ENCODE peak calls at places on chromosomes 12 and 14, in eight cellular contexts. X, I, P, R, W, M, U and L are unnamed samples.

GRCh38 chr12:2754208-2754607 is 40.6 kb upstream of the FKBP4 start:
- DNase-seq in X (no peak), I (no peak), P (no peak), R (no peak), W (no peak), M (peak; percentile 29), U (no peak), L (no peak)

GRCh38 chr12:130868412-130868811 is 3.5 kb upstream of the RAN start:
- DNase-seq in X (no peak), I (no peak), P (no peak), R (no peak), W (no peak), M (no peak), U (no peak), L (no peak)

GRCh38 chr12:57176846-57177245 is 29.4 kb upstream of the LRP1-AS start:
- DNase-seq in X (no peak), I (no peak), P (no peak), R (no peak), W (no peak), M (no peak), U (no peak), L (no peak)

GRCh38 chr12:90280033-90280432 is 571.4 kb upstream of the ATP2B1 start:
- DNase-seq in X (no peak), I (no peak), P (no peak), R (no peak), W (no peak), M (no peak), U (no peak), L (no peak)

GRCh38 chr12:128069359-128069997 is 197.5 kb upstream of the TMEM132C start:
- DNase-seq in X (peak; percentile 60), I (no peak), P (peak; percentile 83), R (peak; percentile 16), W (no peak), M (peak; percentile 60), U (peak; percentile 77), L (peak; percentile 3)

GRCh38 chr14:99480856-99481744 is at the start of the genes CCNK and SETD3:
- DNase-seq in X (peak; percentile 100), I (peak; percentile 99), P (peak; percentile 99), R (peak; percentile 100), W (peak; percentile 100), M (peak; percentile 99), U (peak; percentile 100), L (peak; percentile 99)

GRCh38 chr12:16008442-16008841 is 97.3 kb downstream of the DERA start:
- DNase-seq in X (no peak), I (no peak), P (no peak), R (no peak), W (no peak), M (no peak), U (peak; percentile 38), L (no peak)

GRCh38 chr12:91177380-91177779 is 5.2 kb downstream of the DCN start:
- DNase-seq in X (no peak), I (no peak), P (no peak), R (no peak), W (no peak), M (no peak), U (no peak), L (no peak)

GRCh38 chr12:94603434-94604068 is 46.8 kb downstream of the TMCC3 start:
- DNase-seq in X (peak; percentile 61), I (no peak), P (peak; percentile 77), R (peak; percentile 45), W (no peak), M (peak; percentile 75), U (no peak), L (no peak)

GRCh38 chr12:54546511-54546910 is 2.9 kb upstream of the PDE1B start:
- DNase-seq in X (no peak), I (no peak), P (no peak), R (no peak), W (no peak), M (no peak), U (no peak), L (no peak)

GRCh38 chr12:111636209-111636928 is 37.3 kb upstream of the ATXN2 start:
- DNase-seq in X (no peak), I (no peak), P (peak; percentile 33), R (peak; percentile 20), W (no peak), M (peak; percentile 85), U (peak; percentile 78), L (no peak)

GRCh38 chr12:65632131-65632855 is 192.0 kb upstream of the HMGA2 start:
- DNase-seq in X (no peak), I (no peak), P (no peak), R (no peak), W (no peak), M (no peak), U (no peak), L (no peak)

GRCh38 chr14:91872517-91873470 is 5.5 kb upstream of the TC2N start:
- DNase-seq in X (peak; percentile 53), I (no peak), P (peak; percentile 92), R (no peak), W (peak; percentile 28), M (no peak), U (no peak), L (peak; percentile 98)

DNA sequence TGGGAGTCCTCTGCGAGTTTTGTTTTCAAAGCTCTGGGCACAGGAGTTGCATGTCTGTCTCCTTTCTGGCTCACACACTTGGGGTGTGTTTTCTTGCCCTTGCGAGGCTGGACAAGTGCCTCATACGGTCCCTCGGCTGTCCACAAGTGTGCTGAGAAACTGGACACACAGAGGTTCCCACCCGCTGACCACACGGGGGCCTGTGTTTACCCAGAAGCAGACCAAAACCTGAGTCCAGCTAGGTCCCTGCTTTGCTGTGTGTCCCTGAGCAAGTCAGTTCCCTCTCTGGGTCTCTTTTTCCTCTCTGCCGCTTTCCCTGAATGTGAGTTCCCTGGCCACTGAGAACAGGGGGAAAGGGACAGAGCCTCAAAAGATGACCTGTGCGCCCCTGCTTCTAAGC is 678 bp upstream of the OAS2 start:
- DNase-seq in X (no peak), I (no peak), P (no peak), R (no peak), W (no peak), M (no peak), U (no peak), L (no peak)
- H3K4me3 ChIP-seq in X (peak overlapping the region; percentile 81), I (peak overlapping the region; percentile 48), P (no peak overlapping the region), R (no peak overlapping the region), W (peak overlapping the region; percentile 86), M (no peak overlapping the region), U (no peak overlapping the region), L (no peak overlapping the region)

GRCh38 chr14:69937367-69937777 is 58.2 kb downstream of the SMOC1 start:
- DNase-seq in X (no peak), I (no peak), P (no peak), R (no peak), W (no peak), M (no peak), U (peak; percentile 41), L (no peak)
- TF ChIP-seq CTCF in X (no peak), I (no peak), P (no peak), R (no peak), W (no peak), M (peak; percentile 14), U (peak; percentile 26), L (no peak)

GRCh38 chr12:1531654-1532366 is 62.6 kb downstream of the FBXL14 start:
- DNase-seq in X (no peak), I (no peak), P (no peak), R (no peak), W (peak; percentile 54), M (no peak), U (no peak), L (no peak)

GRCh38 chr12:1532367-1532752 is 62.0 kb downstream of the FBXL14 start:
- DNase-seq in X (no peak), I (no peak), P (no peak), R (no peak), W (no peak), M (no peak), U (no peak), L (no peak)

GRCh38 chr12:1532796-1533195 is 61.6 kb downstream of the FBXL14 start:
- DNase-seq in X (no peak), I (no peak), P (no peak), R (no peak), W (no peak), M (no peak), U (no peak), L (no peak)

GRCh38 chr12:1533602-1534304 is 60.6 kb downstream of the FBXL14 start:
- DNase-seq in X (peak; percentile 83), I (no peak), P (no peak), R (no peak), W (peak; percentile 81), M (no peak), U (no peak), L (no peak)

DNA sequence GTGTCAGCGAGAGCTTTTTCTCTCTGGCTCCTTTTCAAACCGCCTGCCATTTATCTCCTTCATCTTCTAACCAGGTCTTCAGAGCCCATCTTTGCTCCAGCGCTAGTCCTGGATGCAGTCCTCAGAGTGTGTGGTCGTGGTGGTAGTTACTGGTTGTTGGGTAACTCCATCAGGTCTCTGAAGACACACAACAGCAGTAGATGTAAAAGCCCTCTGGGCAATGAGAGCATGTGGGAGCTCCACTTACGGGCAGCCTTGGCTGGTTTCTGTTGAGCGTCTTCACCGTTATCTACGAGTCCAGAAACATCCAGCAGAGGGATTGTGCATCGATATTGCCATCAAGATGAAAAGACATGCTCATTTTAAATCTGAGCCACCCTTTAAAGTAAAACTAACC is 61.2 kb downstream of the FBXL14 start:
- DNase-seq in X (peak; percentile 78), I (no peak), P (no peak), R (no peak), W (no peak), M (no peak), U (no peak), L (no peak)
- H3K4me3 ChIP-seq in X (peak overlapping the region; percentile 68), I (no peak overlapping the region), P (no peak overlapping the region), R (peak overlapping the region; percentile 29), W (peak overlapping the region; percentile 64), M (no peak overlapping the region), U (no peak overlapping the region), L (no peak overlapping the region)

GRCh38 chr14:37596790-37597189 is 1.4 kb downstream of the TTC6 start:
- DNase-seq in X (no peak), I (no peak), P (no peak), R (no peak), W (no peak), M (no peak), U (no peak), L (no peak)

GRCh38 chr14:37595809-37596595 is 573 bp downstream of the TTC6 start:
- DNase-seq in X (no peak), I (peak; percentile 46), P (peak; percentile 89), R (peak; percentile 14), W (no peak), M (peak; percentile 76), U (peak; percentile 93), L (peak; percentile 77)

GRCh38 chr14:37598085-37598972 is 2.9 kb downstream of the TTC6 start:
- DNase-seq in X (no peak), I (no peak), P (peak; percentile 76), R (no peak), W (no peak), M (peak; percentile 37), U (peak; percentile 59), L (no peak)

GRCh38 chr14:37598973-37599526 is 3.6 kb downstream of the TTC6 start:
- DNase-seq in X (no peak), I (no peak), P (no peak), R (no peak), W (no peak), M (no peak), U (no peak), L (no peak)

DNA sequence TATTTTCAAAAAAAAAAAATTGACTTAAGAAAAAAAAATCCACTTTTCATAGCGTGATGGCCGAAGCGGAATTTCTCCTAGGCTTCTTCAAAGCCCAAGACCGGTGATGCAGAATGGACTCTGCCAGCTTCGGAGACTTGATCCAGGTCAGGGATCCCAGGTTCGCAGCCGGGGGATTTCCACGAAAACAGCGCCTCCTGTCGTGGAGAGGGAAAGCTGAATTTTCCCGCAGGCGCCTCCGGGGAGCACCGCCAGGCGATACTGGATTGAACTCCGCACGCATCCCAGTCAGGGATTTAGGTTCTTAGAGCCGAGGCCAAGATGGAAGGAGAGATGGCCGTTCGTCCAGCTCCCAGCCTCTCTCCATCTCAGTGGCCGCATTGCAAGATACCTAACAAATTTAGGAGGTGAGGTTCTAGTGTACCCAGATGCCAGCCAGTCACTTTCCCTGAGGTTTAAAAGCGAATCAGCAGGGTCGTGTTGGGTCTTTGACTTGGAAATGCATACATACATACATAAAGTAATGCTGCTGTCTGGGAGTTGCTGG is 2.2 kb downstream of the TTC6 start:
- DNase-seq in X (no peak), I (no peak), P (peak; percentile 69), R (no peak), W (no peak), M (peak; percentile 79), U (peak; percentile 71), L (no peak)
- TF ChIP-seq CTCF in X (no peak), I (peak; percentile 61), P (peak; percentile 38), R (peak; percentile 23), W (no peak), M (peak; percentile 60), U (peak; percentile 45), L (peak; percentile 41)